ENCODE peak calls at places on chromosomes 11 and 22, in five cellular contexts. One of them, this sample, is unnamed.

GRCh38 chr11:61026121-61027031 is 54.9 kb downstream of the CD6 start:
- DNase-seq in CD8-positive, alpha-beta memory T cell: no peak
- DNase-seq in right lobe of liver: no peak
- DNase-seq in naive thymus-derived CD4-positive, alpha-beta T cell: peak; percentile 90
- DNase-seq in A673: no peak
- DNase-seq in this sample: no peak

GRCh38 chr11:104668797-104669463 is 229.3 kb downstream of the CASP12 start:
- DNase-seq in CD8-positive, alpha-beta memory T cell: no peak
- DNase-seq in right lobe of liver: no peak
- DNase-seq in naive thymus-derived CD4-positive, alpha-beta T cell: no peak
- DNase-seq in A673: peak; percentile 52
- DNase-seq in this sample: no peak

GRCh38 chr11:70146895-70147520 is 56.1 kb upstream of the FADD start:
- DNase-seq in CD8-positive, alpha-beta memory T cell: no peak
- DNase-seq in right lobe of liver: no peak
- DNase-seq in naive thymus-derived CD4-positive, alpha-beta T cell: no peak
- DNase-seq in A673: no peak
- DNase-seq in this sample: no peak

GRCh38 chr22:28883917-28884753 is 763 bp downstream of the ZNRF3 start:
- DNase-seq in CD8-positive, alpha-beta memory T cell: peak; percentile 22
- DNase-seq in right lobe of liver: peak; percentile 58
- DNase-seq in naive thymus-derived CD4-positive, alpha-beta T cell: peak; percentile 45
- DNase-seq in A673: peak; percentile 30
- DNase-seq in this sample: peak; percentile 87

GRCh38 chr11:61482513-61482912 is 26.0 kb upstream of the LRRC10B start:
- DNase-seq in CD8-positive, alpha-beta memory T cell: no peak
- DNase-seq in right lobe of liver: no peak
- DNase-seq in naive thymus-derived CD4-positive, alpha-beta T cell: no peak
- DNase-seq in A673: peak; percentile 39
- DNase-seq in this sample: no peak

GRCh38 chr11:10876168-10876567 is 18.3 kb upstream of the ZBED5 start:
- DNase-seq in CD8-positive, alpha-beta memory T cell: no peak
- DNase-seq in right lobe of liver: no peak
- DNase-seq in naive thymus-derived CD4-positive, alpha-beta T cell: no peak
- DNase-seq in A673: no peak
- DNase-seq in this sample: no peak

GRCh38 chr11:12546122-12546521 is 128.1 kb upstream of the TEAD1 start:
- DNase-seq in CD8-positive, alpha-beta memory T cell: no peak
- DNase-seq in right lobe of liver: no peak
- DNase-seq in naive thymus-derived CD4-positive, alpha-beta T cell: no peak
- DNase-seq in A673: no peak
- DNase-seq in this sample: no peak

GRCh38 chr11:2882681-2883110 is 2.9 kb downstream of the CDKN1C start:
- DNase-seq in CD8-positive, alpha-beta memory T cell: no peak
- DNase-seq in right lobe of liver: no peak
- DNase-seq in naive thymus-derived CD4-positive, alpha-beta T cell: no peak
- DNase-seq in A673: no peak
- DNase-seq in this sample: no peak

GRCh38 chr11:10657308-10658271 is 36.0 kb downstream of the IRAG1 start:
- DNase-seq in CD8-positive, alpha-beta memory T cell: no peak
- DNase-seq in right lobe of liver: no peak
- DNase-seq in naive thymus-derived CD4-positive, alpha-beta T cell: no peak
- DNase-seq in A673: no peak
- DNase-seq in this sample: no peak

GRCh38 chr11:12864316-12865156 is 144.6 kb upstream of the RASSF10 start:
- DNase-seq in CD8-positive, alpha-beta memory T cell: no peak
- DNase-seq in right lobe of liver: no peak
- DNase-seq in naive thymus-derived CD4-positive, alpha-beta T cell: peak; percentile 5
- DNase-seq in A673: peak; percentile 60
- DNase-seq in this sample: no peak

GRCh38 chr11:86761978-86762377 is 38.4 kb upstream of the PRSS23 start:
- DNase-seq in CD8-positive, alpha-beta memory T cell: no peak
- DNase-seq in right lobe of liver: no peak
- DNase-seq in naive thymus-derived CD4-positive, alpha-beta T cell: no peak
- DNase-seq in A673: no peak
- DNase-seq in this sample: no peak

GRCh38 chr22:33493476-33494205 is 426.6 kb downstream of the LARGE1 start:
- DNase-seq in CD8-positive, alpha-beta memory T cell: no peak
- DNase-seq in right lobe of liver: no peak
- DNase-seq in naive thymus-derived CD4-positive, alpha-beta T cell: no peak
- DNase-seq in A673: no peak
- DNase-seq in this sample: no peak

GRCh38 chr11:67252831-67253239 is 13.4 kb upstream of the GRK2 start:
- DNase-seq in CD8-positive, alpha-beta memory T cell: no peak
- DNase-seq in right lobe of liver: peak; percentile 51
- DNase-seq in naive thymus-derived CD4-positive, alpha-beta T cell: peak; percentile 44
- DNase-seq in A673: peak; percentile 67
- DNase-seq in this sample: no peak

GRCh38 chr11:2755071-2755470 is 55.3 kb upstream of the KCNQ1OT1 start:
- DNase-seq in CD8-positive, alpha-beta memory T cell: no peak
- DNase-seq in right lobe of liver: no peak
- DNase-seq in naive thymus-derived CD4-positive, alpha-beta T cell: no peak
- DNase-seq in A673: no peak
- DNase-seq in this sample: no peak

GRCh38 chr11:2930705-2931415 is 1.6 kb upstream of the PHLDA2 start:
- DNase-seq in CD8-positive, alpha-beta memory T cell: peak; percentile 18
- DNase-seq in right lobe of liver: peak; percentile 91
- DNase-seq in naive thymus-derived CD4-positive, alpha-beta T cell: no peak
- DNase-seq in A673: no peak
- DNase-seq in this sample: peak; percentile 90

GRCh38 chr22:41915783-41916493 is 1.1 kb upstream of the SHISA8 start:
- DNase-seq in CD8-positive, alpha-beta memory T cell: no peak
- DNase-seq in right lobe of liver: no peak
- DNase-seq in naive thymus-derived CD4-positive, alpha-beta T cell: no peak
- DNase-seq in A673: no peak
- DNase-seq in this sample: no peak
- H3K27me3 ChIP-seq in CD8-positive, alpha-beta memory T cell: peaks cover 39% of the 10 kb centered on the region
- H3K27me3 ChIP-seq in right lobe of liver: peaks cover 7% of the 10 kb centered on the region
- H3K27me3 ChIP-seq in naive thymus-derived CD4-positive, alpha-beta T cell: peaks cover 7% of the 10 kb centered on the region
- H3K27me3 ChIP-seq in A673: peaks cover 35% of the 10 kb centered on the region
- H3K27me3 ChIP-seq in this sample: peaks cover 62% of the 10 kb centered on the region

GRCh38 chr22:46098525-46099475 is 51.5 kb upstream of the PPARA start:
- DNase-seq in CD8-positive, alpha-beta memory T cell: no peak
- DNase-seq in right lobe of liver: no peak
- DNase-seq in naive thymus-derived CD4-positive, alpha-beta T cell: no peak
- DNase-seq in A673: no peak
- DNase-seq in this sample: no peak
- H3K4me1 ChIP-seq in CD8-positive, alpha-beta memory T cell: no peaks in the 10 kb centered on the region
- H3K4me1 ChIP-seq in right lobe of liver: peaks cover 14% of the 10 kb centered on the region
- H3K4me1 ChIP-seq in naive thymus-derived CD4-positive, alpha-beta T cell: no peaks in the 10 kb centered on the region
- H3K4me1 ChIP-seq in A673: no peaks in the 10 kb centered on the region
- H3K4me1 ChIP-seq in this sample: peaks cover 57% of the 10 kb centered on the region

GRCh38 chr11:120256178-120256577 is 16.2 kb downstream of the POU2F3 start:
- DNase-seq in CD8-positive, alpha-beta memory T cell: no peak
- DNase-seq in right lobe of liver: no peak
- DNase-seq in naive thymus-derived CD4-positive, alpha-beta T cell: no peak
- DNase-seq in A673: no peak
- DNase-seq in this sample: no peak
- H3K27me3 ChIP-seq in CD8-positive, alpha-beta memory T cell: peaks cover 4% of the 10 kb centered on the region
- H3K27me3 ChIP-seq in right lobe of liver: no peaks in the 10 kb centered on the region
- H3K27me3 ChIP-seq in naive thymus-derived CD4-positive, alpha-beta T cell: no peaks in the 10 kb centered on the region
- H3K27me3 ChIP-seq in A673: peaks cover 29% of the 10 kb centered on the region
- H3K27me3 ChIP-seq in this sample: peaks cover 7% of the 10 kb centered on the region

DNA sequence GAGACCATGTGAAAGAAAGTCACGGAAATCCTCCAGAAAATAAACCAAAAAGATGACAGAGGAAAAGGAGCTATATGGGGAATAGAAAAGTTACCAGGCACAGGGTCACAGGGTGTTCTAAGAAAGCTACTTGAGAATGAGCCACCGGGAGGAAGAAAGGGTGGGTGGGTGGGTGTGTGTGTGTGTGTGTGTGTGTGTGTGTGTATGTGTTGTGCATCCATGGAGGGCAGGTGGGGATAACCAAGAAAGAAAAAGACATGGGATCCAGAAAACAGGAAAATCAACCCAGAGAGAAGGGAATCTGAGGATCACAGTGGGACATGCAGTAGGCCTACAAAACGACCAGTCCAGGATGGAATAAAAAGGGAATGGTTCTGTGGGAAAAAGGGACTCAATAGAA is 3.7 kb downstream of the APOL2 start:
- DNase-seq in CD8-positive, alpha-beta memory T cell: no peak
- DNase-seq in right lobe of liver: no peak
- DNase-seq in naive thymus-derived CD4-positive, alpha-beta T cell: no peak
- DNase-seq in A673: no peak
- DNase-seq in this sample: no peak
- H3K4me1 ChIP-seq in CD8-positive, alpha-beta memory T cell: peaks cover 37% of the 10 kb centered on the region
- H3K4me1 ChIP-seq in right lobe of liver: peaks cover 21% of the 10 kb centered on the region
- H3K4me1 ChIP-seq in naive thymus-derived CD4-positive, alpha-beta T cell: peaks cover 23% of the 10 kb centered on the region
- H3K4me1 ChIP-seq in A673: peaks cover 18% of the 10 kb centered on the region
- H3K4me1 ChIP-seq in this sample: peaks cover 33% of the 10 kb centered on the region

GRCh38 chr11:122984186-122985011 is 2.8 kb upstream of the BSX start:
- DNase-seq in CD8-positive, alpha-beta memory T cell: no peak
- DNase-seq in right lobe of liver: no peak
- DNase-seq in naive thymus-derived CD4-positive, alpha-beta T cell: no peak
- DNase-seq in A673: no peak
- DNase-seq in this sample: no peak
- H3K27me3 ChIP-seq in CD8-positive, alpha-beta memory T cell: peaks cover 59% of the 10 kb centered on the region
- H3K27me3 ChIP-seq in right lobe of liver: peaks cover 6% of the 10 kb centered on the region
- H3K27me3 ChIP-seq in naive thymus-derived CD4-positive, alpha-beta T cell: peaks cover 24% of the 10 kb centered on the region
- H3K27me3 ChIP-seq in A673: peaks cover 91% of the 10 kb centered on the region
- H3K27me3 ChIP-seq in this sample: peaks cover 94% of the 10 kb centered on the region

GRCh38 chr11:14892577-14892976 is 546 bp upstream of the CYP2R1 start:
- DNase-seq in CD8-positive, alpha-beta memory T cell: no peak
- DNase-seq in right lobe of liver: no peak
- DNase-seq in naive thymus-derived CD4-positive, alpha-beta T cell: no peak
- DNase-seq in A673: no peak
- DNase-seq in this sample: no peak

GRCh38 chr11:14894657-14895598 is 2.9 kb upstream of the CYP2R1 start:
- DNase-seq in CD8-positive, alpha-beta memory T cell: no peak
- DNase-seq in right lobe of liver: peak; percentile 60
- DNase-seq in naive thymus-derived CD4-positive, alpha-beta T cell: no peak
- DNase-seq in A673: peak; percentile 61
- DNase-seq in this sample: peak; percentile 76

GRCh38 chr11:14892036-14892556 is at the start of gene CYP2R1:
- DNase-seq in CD8-positive, alpha-beta memory T cell: peak; percentile 89
- DNase-seq in right lobe of liver: peak; percentile 99
- DNase-seq in naive thymus-derived CD4-positive, alpha-beta T cell: peak; percentile 91
- DNase-seq in A673: peak; percentile 96
- DNase-seq in this sample: peak; percentile 97

GRCh38 chr11:14886509-14886908 is 5.5 kb downstream of the CYP2R1 start:
- DNase-seq in CD8-positive, alpha-beta memory T cell: no peak
- DNase-seq in right lobe of liver: no peak
- DNase-seq in naive thymus-derived CD4-positive, alpha-beta T cell: no peak
- DNase-seq in A673: no peak
- DNase-seq in this sample: no peak

GRCh38 chr11:14891143-14892035 is 642 bp downstream of the CYP2R1 start:
- DNase-seq in CD8-positive, alpha-beta memory T cell: peak; percentile 83
- DNase-seq in right lobe of liver: peak; percentile 93
- DNase-seq in naive thymus-derived CD4-positive, alpha-beta T cell: peak; percentile 90
- DNase-seq in A673: peak; percentile 90
- DNase-seq in this sample: peak; percentile 92
- H3K4me1 ChIP-seq in CD8-positive, alpha-beta memory T cell: peaks cover 25% of the 10 kb centered on the region
- H3K4me1 ChIP-seq in right lobe of liver: no peaks in the 10 kb centered on the region
- H3K4me1 ChIP-seq in naive thymus-derived CD4-positive, alpha-beta T cell: peaks cover 27% of the 10 kb centered on the region
- H3K4me1 ChIP-seq in A673: peaks cover 8% of the 10 kb centered on the region
- H3K4me1 ChIP-seq in this sample: peaks cover 60% of the 10 kb centered on the region

GRCh38 chr11:43576834-43577521 is 103.6 kb upstream of the HSD17B12 start:
- DNase-seq in CD8-positive, alpha-beta memory T cell: no peak
- DNase-seq in right lobe of liver: no peak
- DNase-seq in naive thymus-derived CD4-positive, alpha-beta T cell: no peak
- DNase-seq in A673: peak; percentile 88
- DNase-seq in this sample: no peak

GRCh38 chr11:43575931-43576833 is 104.4 kb upstream of the HSD17B12 start:
- DNase-seq in CD8-positive, alpha-beta memory T cell: no peak
- DNase-seq in right lobe of liver: no peak
- DNase-seq in naive thymus-derived CD4-positive, alpha-beta T cell: no peak
- DNase-seq in A673: no peak
- DNase-seq in this sample: no peak

GRCh38 chr11:43573233-43573632 is 107.3 kb upstream of the HSD17B12 start:
- DNase-seq in CD8-positive, alpha-beta memory T cell: no peak
- DNase-seq in right lobe of liver: no peak
- DNase-seq in naive thymus-derived CD4-positive, alpha-beta T cell: no peak
- DNase-seq in A673: peak; percentile 88
- DNase-seq in this sample: no peak

GRCh38 chr11:43574949-43575915 is 105.3 kb upstream of the HSD17B12 start:
- DNase-seq in CD8-positive, alpha-beta memory T cell: no peak
- DNase-seq in right lobe of liver: no peak
- DNase-seq in naive thymus-derived CD4-positive, alpha-beta T cell: no peak
- DNase-seq in A673: peak; percentile 90
- DNase-seq in this sample: no peak

DNA sequence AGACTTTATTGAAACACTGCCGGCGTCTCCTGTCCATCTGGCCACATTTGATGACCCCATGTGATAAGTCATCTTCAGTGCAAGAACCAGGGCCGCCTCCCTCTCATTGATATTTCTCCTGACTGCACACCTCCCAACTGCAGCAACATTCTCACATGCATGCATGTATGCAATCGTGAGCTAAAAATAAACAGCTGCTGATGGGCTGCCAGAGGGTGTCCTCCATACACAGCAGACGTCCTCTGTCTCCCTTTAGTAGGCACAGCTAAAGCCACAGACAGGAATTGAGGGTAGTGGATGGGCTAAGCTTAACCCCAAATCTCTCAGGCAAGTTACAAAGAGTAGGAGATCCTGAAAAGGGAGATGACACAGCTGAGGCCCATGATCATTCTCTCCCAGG is 106.7 kb upstream of the HSD17B12 start:
- DNase-seq in CD8-positive, alpha-beta memory T cell: no peak
- DNase-seq in right lobe of liver: no peak
- DNase-seq in naive thymus-derived CD4-positive, alpha-beta T cell: no peak
- DNase-seq in A673: no peak
- DNase-seq in this sample: no peak
- H3K27me3 ChIP-seq in CD8-positive, alpha-beta memory T cell: peaks cover 48% of the 10 kb centered on the region
- H3K27me3 ChIP-seq in right lobe of liver: peaks cover 6% of the 10 kb centered on the region
- H3K27me3 ChIP-seq in naive thymus-derived CD4-positive, alpha-beta T cell: peaks cover 14% of the 10 kb centered on the region
- H3K27me3 ChIP-seq in A673: peaks cover 99% of the 10 kb centered on the region
- H3K27me3 ChIP-seq in this sample: peaks cover 72% of the 10 kb centered on the region

This sample was measured in left lung.